ENCODE peak calls at places on chromosomes 13 and 19, in eight cellular contexts. Q is stomach, N is NB4, U is HepG2, F is uterus, D is breast epithelium, H is Peyer's patch, Z is spleen. G is an unnamed sample.

GRCh38 chr13:114179087-114179658 is at the start of gene CFAP97D2:
- DNase-seq in Q (no peak), N (no peak), U (no peak), F (no peak), D (no peak), H (no peak), Z (no peak), G (no peak)

GRCh38 chr13:81874253-81874652 is 1533.3 kb upstream of the SPRY2 start:
- DNase-seq in Q (no peak), N (no peak), U (peak; percentile 75), F (no peak), D (no peak), H (no peak), Z (no peak), G (no peak)

GRCh38 chr13:45121421-45121820 is 1.1 kb downstream of the GTF2F2 start:
- DNase-seq in Q (no peak), N (peak; percentile 48), U (peak; percentile 16), F (no peak), D (no peak), H (no peak), Z (no peak), G (peak; percentile 70)

GRCh38 chr13:112487127-112487517 is 100.8 kb downstream of the TUBGCP3 start:
- DNase-seq in Q (no peak), N (no peak), U (no peak), F (no peak), D (no peak), H (no peak), Z (no peak), G (no peak)

GRCh38 chr13:60612593-60612992 is 215.6 kb downstream of the TDRD3 start:
- DNase-seq in Q (no peak), N (no peak), U (no peak), F (no peak), D (no peak), H (no peak), Z (no peak), G (no peak)

GRCh38 chr13:52348983-52349780 is 56.8 kb downstream of the THSD1 start:
- DNase-seq in Q (no peak), N (peak; percentile 37), U (no peak), F (no peak), D (no peak), H (no peak), Z (no peak), G (peak; percentile 49)

GRCh38 chr19:38004505-38005223 is 97.7 kb downstream of the SIPA1L3 start:
- DNase-seq in Q (peak; percentile 55), N (peak; percentile 90), U (peak; percentile 42), F (peak; percentile 78), D (peak; percentile 82), H (no peak), Z (no peak), G (peak; percentile 38)

GRCh38 chr13:23715762-23716235 is 145.6 kb downstream of the TNFRSF19 start:
- DNase-seq in Q (peak; percentile 60), N (no peak), U (peak; percentile 62), F (no peak), D (no peak), H (no peak), Z (no peak), G (peak; percentile 47)

GRCh38 chr19:37930416-37930815 is 23.4 kb downstream of the SIPA1L3 start:
- DNase-seq in Q (peak; percentile 56), N (no peak), U (peak; percentile 27), F (no peak), D (no peak), H (no peak), Z (no peak), G (no peak)

GRCh38 chr19:33496016-33496415 is 25.6 kb downstream of the PEPD start:
- DNase-seq in Q (no peak), N (no peak), U (no peak), F (no peak), D (no peak), H (peak; percentile 40), Z (peak; percentile 47), G (no peak)

GRCh38 chr13:106513025-106513424 is 22.4 kb downstream of the EFNB2 start:
- DNase-seq in Q (no peak), N (no peak), U (no peak), F (no peak), D (no peak), H (no peak), Z (no peak), G (no peak)

DNA sequence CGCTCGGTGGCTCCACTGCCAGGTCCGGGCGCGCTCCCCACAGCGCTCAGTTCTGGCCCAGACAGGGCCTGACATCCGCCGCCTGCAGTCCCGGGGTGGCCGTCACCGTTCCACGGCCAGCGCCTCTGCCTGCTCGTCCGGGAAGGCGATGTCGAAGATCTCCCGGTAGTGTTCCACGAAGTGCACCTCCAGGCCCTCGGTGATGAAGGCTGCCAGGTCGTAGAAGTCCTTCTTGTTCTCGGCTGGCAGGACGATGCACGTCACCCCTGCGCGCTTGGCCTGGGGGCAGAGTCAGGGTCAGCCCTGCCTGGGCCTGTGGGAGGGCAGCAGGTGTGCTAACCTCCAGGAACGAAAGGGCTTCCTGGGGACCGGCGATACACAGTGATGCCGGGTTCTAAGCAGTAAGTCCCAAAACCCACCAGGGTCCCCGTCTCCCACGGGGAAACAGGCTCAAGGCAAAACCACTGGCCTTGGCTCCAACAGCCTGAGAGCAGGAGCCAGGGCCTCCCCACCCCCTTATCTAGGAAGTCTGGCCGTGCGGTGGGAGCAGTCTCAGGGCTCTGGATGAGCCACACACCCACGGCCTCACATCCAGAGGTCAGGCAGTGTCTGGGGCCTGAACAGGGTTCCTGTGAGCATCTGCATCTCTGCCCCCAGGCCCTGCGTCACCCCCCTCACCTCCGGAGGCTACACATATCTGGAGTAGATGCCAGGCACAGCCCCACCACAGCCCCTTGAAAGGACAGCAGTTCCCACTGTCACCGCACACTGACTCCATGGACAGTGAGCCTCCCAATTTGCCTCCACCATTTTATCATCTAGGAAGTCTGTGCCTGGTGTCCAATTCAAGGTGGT is 2.1 kb downstream of the RPL36 start:
- DNase-seq in Q (no peak), N (peak; percentile 34), U (no peak), F (no peak), D (no peak), H (no peak), Z (peak; percentile 80), G (peak; percentile 57)
- TF ChIP-seq POLR2A in Q (no peak), N (peak; percentile 10), U (peak; percentile 58), F (peak; percentile 16), D (no peak), H (no peak), Z (no peak), G (no peak)

GRCh38 chr19:53580871-53581835 is 43.2 kb downstream of the ZNF331 start:
- DNase-seq in Q (no peak), N (no peak), U (no peak), F (no peak), D (no peak), H (no peak), Z (no peak), G (no peak)

GRCh38 chr19:53581871-53582279 is 43.9 kb downstream of the ZNF331 start:
- DNase-seq in Q (no peak), N (no peak), U (no peak), F (no peak), D (no peak), H (no peak), Z (no peak), G (no peak)

GRCh38 chr19:53576941-53577653 is 39.2 kb downstream of the ZNF331 start:
- DNase-seq in Q (no peak), N (no peak), U (no peak), F (no peak), D (no peak), H (no peak), Z (no peak), G (no peak)

GRCh38 chr19:53579518-53579917 is 41.6 kb downstream of the ZNF331 start:
- DNase-seq in Q (no peak), N (no peak), U (no peak), F (no peak), D (no peak), H (no peak), Z (no peak), G (no peak)

GRCh38 chr19:53577968-53578367 is 40.0 kb downstream of the ZNF331 start:
- DNase-seq in Q (no peak), N (no peak), U (no peak), F (no peak), D (no peak), H (no peak), Z (no peak), G (no peak)
- TF ChIP-seq POLR2A in Q (no peak), N (no peak), U (no peak), F (no peak), D (no peak), H (no peak), Z (no peak), G (no peak)

GRCh38 chr19:1221904-1222255 is 15.9 kb downstream of the CBARP start:
- DNase-seq in Q (no peak), N (no peak), U (no peak), F (no peak), D (no peak), H (no peak), Z (no peak), G (no peak)

GRCh38 chr19:1220452-1221037 is 15.0 kb downstream of the STK11 start:
- DNase-seq in Q (no peak), N (no peak), U (no peak), F (no peak), D (no peak), H (no peak), Z (no peak), G (no peak)

GRCh38 chr19:1222394-1222793 is 15.4 kb downstream of the CBARP start:
- DNase-seq in Q (no peak), N (no peak), U (no peak), F (no peak), D (no peak), H (no peak), Z (no peak), G (no peak)

GRCh38 chr19:1219786-1220451 is 14.3 kb downstream of the STK11 start:
- DNase-seq in Q (no peak), N (no peak), U (no peak), F (no peak), D (no peak), H (no peak), Z (no peak), G (no peak)

DNA sequence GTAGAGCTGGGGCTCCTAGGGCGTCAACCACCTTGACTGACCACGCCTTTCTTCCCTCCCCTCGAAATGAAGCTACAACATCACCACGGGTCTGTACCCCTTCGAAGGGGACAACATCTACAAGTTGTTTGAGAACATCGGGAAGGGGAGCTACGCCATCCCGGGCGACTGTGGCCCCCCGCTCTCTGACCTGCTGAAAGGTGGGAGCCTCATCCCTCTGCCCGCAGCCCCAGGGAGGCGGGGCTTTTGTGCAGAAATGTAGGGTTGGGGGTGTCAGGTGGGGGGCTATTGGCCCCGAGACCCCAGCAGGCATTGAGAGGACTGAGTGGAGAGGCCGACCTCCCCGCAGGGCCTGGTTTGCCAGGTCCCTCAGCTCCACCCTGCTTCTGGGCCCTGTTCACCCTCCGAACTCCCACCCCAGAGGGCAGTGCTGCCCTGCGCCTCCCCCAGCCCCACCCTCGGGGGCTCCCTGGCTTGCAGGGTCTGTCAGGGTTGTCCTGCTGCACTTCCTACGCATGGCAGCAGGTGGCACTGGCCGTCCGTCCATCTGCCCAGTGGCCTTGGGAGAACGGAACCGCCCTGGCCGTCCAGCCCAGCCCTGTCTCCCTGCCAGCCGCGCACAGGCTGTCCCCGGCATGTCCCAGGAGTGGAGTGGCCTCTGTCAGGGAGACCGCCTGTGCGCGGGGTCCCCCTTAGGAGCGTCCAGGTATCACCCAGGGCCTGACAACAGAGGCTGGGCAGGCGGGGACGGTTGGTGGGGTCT is 15.7 kb downstream of the STK11 start:
- DNase-seq in Q (peak; percentile 82), N (no peak), U (peak; percentile 38), F (peak; percentile 65), D (no peak), H (peak; percentile 71), Z (no peak), G (peak; percentile 40)
- TF ChIP-seq POLR2A in Q (no peak), N (no peak), U (no peak), F (no peak), D (no peak), H (no peak), Z (no peak), G (no peak)

GRCh38 chr19:16588089-16588823 is 16.0 kb upstream of the SLC35E1 start:
- DNase-seq in Q (no peak), N (peak; percentile 90), U (no peak), F (peak; percentile 33), D (no peak), H (no peak), Z (peak; percentile 92), G (peak; percentile 71)
- TF ChIP-seq POLR2A in Q (no peak), N (no peak), U (no peak), F (no peak), D (no peak), H (no peak), Z (no peak), G (no peak)

G was measured in erythroblast.